ENCODE peak calls at places on chromosomes 16 and 17, in six cellular contexts. V is adrenal gland, D is IMR-90, R is endothelial cell of umbilical vein, K is suprapubic skin, G is heart left ventricle. E is an unnamed sample.

GRCh38 chr17:7403043-7403901 is 625 bp downstream of the TMEM256 start:
- DNase-seq in V (no peak), D (no peak), R (no peak), K (peak; percentile 87), G (peak; percentile 76), E (peak; percentile 83)

GRCh38 chr17:19371259-19372003 is 6.9 kb upstream of the MAPK7 start:
- DNase-seq in V (peak; percentile 13), D (no peak), R (no peak), K (peak; percentile 57), G (no peak), E (no peak)

GRCh38 chr17:17726721-17727060 is 45.4 kb downstream of the RAI1 start:
- DNase-seq in V (no peak), D (no peak), R (no peak), K (no peak), G (no peak), E (no peak)

GRCh38 chr16:86669937-86670772 is 91.8 kb downstream of the FOXL1 start:
- DNase-seq in V (no peak), D (peak; percentile 61), R (no peak), K (no peak), G (peak; percentile 46), E (no peak)

GRCh38 chr17:81292450-81292849 is 2.7 kb downstream of the SLC38A10 start:
- DNase-seq in V (no peak), D (no peak), R (no peak), K (no peak), G (no peak), E (no peak)

GRCh38 chr17:60652484-60653247 is 25.0 kb upstream of the BCAS3 start:
- DNase-seq in V (no peak), D (no peak), R (no peak), K (no peak), G (no peak), E (no peak)

GRCh38 chr17:41519501-41520224 is 973 bp upstream of the KRT15 start:
- DNase-seq in V (no peak), D (no peak), R (no peak), K (no peak), G (no peak), E (no peak)

GRCh38 chr17:36183001-36183810 is 6.8 kb upstream of the TBC1D3B start:
- DNase-seq in V (peak; percentile 39), D (peak; percentile 54), R (no peak), K (no peak), G (peak; percentile 72), E (peak; percentile 79)

GRCh38 chr16:27973678-27974077 is 89.8 kb downstream of the GSG1L start:
- DNase-seq in V (no peak), D (no peak), R (no peak), K (no peak), G (no peak), E (no peak)

GRCh38 chr17:31568140-31568938 is 176.9 kb downstream of the RAB11FIP4 start:
- DNase-seq in V (no peak), D (no peak), R (no peak), K (no peak), G (no peak), E (peak; percentile 88)

GRCh38 chr17:7380321-7380720 is 568 bp upstream of the TNK1 start:
- DNase-seq in V (peak; percentile 68), D (peak; percentile 47), R (no peak), K (no peak), G (peak; percentile 76), E (peak; percentile 65)

GRCh38 chr16:57131351-57131970 is 39.1 kb downstream of the CPNE2 start:
- DNase-seq in V (no peak), D (no peak), R (no peak), K (no peak), G (no peak), E (no peak)

GRCh38 chr17:64777413-64778101 is 115.5 kb upstream of the SMURF2 start:
- DNase-seq in V (peak; percentile 53), D (no peak), R (no peak), K (peak; percentile 80), G (no peak), E (no peak)

GRCh38 chr17:17749025-17749772 is 67.9 kb downstream of the RAI1 start:
- DNase-seq in V (no peak), D (no peak), R (no peak), K (no peak), G (peak; percentile 50), E (no peak)

GRCh38 chr16:22623351-22623781 is 112.7 kb downstream of the NPIPB5 start:
- DNase-seq in V (no peak), D (no peak), R (no peak), K (no peak), G (no peak), E (no peak)

GRCh38 chr16:17467923-17468540 is 2.7 kb downstream of the XYLT1 start:
- DNase-seq in V (peak; percentile 79), D (peak; percentile 69), R (no peak), K (peak; percentile 16), G (peak; percentile 51), E (peak; percentile 64)

GRCh38 chr17:27878776-27879562 is 14.2 kb downstream of the LYRM9 start:
- DNase-seq in V (no peak), D (no peak), R (no peak), K (no peak), G (no peak), E (no peak)

GRCh38 chr16:52837251-52837650 is 215.4 kb downstream of the CHD9NB start:
- DNase-seq in V (no peak), D (peak; percentile 6), R (no peak), K (no peak), G (no peak), E (no peak)

GRCh38 chr17:27996157-27997043 is 46.1 kb upstream of the NLK start:
- DNase-seq in V (no peak), D (no peak), R (no peak), K (no peak), G (no peak), E (no peak)

GRCh38 chr17:50177476-50177875 is 11.7 kb downstream of the SGCA start:
- DNase-seq in V (no peak), D (no peak), R (no peak), K (no peak), G (no peak), E (no peak)

GRCh38 chr16:58515125-58515870 is at the start of gene SETD6:
- DNase-seq in V (peak; percentile 94), D (peak; percentile 84), R (peak; percentile 90), K (peak; percentile 95), G (peak; percentile 90), E (peak; percentile 90)

GRCh38 chr16:1645914-1646525 is 32.1 kb upstream of the JPT2 start:
- DNase-seq in V (no peak), D (peak; percentile 47), R (no peak), K (no peak), G (no peak), E (no peak)

GRCh38 chr16:26344976-26345375 is 653.2 kb downstream of the HS3ST4 start:
- DNase-seq in V (no peak), D (no peak), R (no peak), K (no peak), G (no peak), E (no peak)

GRCh38 chr16:68564367-68564985 is 25.4 kb downstream of the ZFP90 start:
- DNase-seq in V (no peak), D (peak; percentile 8), R (no peak), K (no peak), G (no peak), E (no peak)
- H3K9me3 ChIP-seq in V (peaks cover 55% of the 10 kb centered on the region), D (peaks cover 89% of the 10 kb centered on the region), R (peaks cover 60% of the 10 kb centered on the region), K (peaks cover 61% of the 10 kb centered on the region), G (peaks cover 100% of the 10 kb centered on the region), E (no peaks in the 10 kb centered on the region)

GRCh38 chr17:59401274-59401673 is 69.8 kb downstream of the YPEL2 start:
- DNase-seq in V (no peak), D (no peak), R (no peak), K (no peak), G (no peak), E (no peak)
- TF ChIP-seq POLR2A in V (no peak), D (no peak), R (no peak), K (no peak), G (no peak), E (no peak)

GRCh38 chr16:3479654-3480216 is 15.6 kb downstream of the C16orf90 start:
- DNase-seq in V (no peak), D (no peak), R (no peak), K (no peak), G (no peak), E (no peak)

GRCh38 chr16:3481696-3482658 is 13.3 kb downstream of the C16orf90 start:
- DNase-seq in V (no peak), D (no peak), R (no peak), K (no peak), G (no peak), E (no peak)

GRCh38 chr16:3482659-3483241 is 12.5 kb downstream of the C16orf90 start:
- DNase-seq in V (no peak), D (no peak), R (no peak), K (no peak), G (no peak), E (no peak)

GRCh38 chr16:3478242-3478925 is 16.9 kb downstream of the C16orf90 start:
- DNase-seq in V (no peak), D (no peak), R (no peak), K (no peak), G (no peak), E (no peak)

DNA sequence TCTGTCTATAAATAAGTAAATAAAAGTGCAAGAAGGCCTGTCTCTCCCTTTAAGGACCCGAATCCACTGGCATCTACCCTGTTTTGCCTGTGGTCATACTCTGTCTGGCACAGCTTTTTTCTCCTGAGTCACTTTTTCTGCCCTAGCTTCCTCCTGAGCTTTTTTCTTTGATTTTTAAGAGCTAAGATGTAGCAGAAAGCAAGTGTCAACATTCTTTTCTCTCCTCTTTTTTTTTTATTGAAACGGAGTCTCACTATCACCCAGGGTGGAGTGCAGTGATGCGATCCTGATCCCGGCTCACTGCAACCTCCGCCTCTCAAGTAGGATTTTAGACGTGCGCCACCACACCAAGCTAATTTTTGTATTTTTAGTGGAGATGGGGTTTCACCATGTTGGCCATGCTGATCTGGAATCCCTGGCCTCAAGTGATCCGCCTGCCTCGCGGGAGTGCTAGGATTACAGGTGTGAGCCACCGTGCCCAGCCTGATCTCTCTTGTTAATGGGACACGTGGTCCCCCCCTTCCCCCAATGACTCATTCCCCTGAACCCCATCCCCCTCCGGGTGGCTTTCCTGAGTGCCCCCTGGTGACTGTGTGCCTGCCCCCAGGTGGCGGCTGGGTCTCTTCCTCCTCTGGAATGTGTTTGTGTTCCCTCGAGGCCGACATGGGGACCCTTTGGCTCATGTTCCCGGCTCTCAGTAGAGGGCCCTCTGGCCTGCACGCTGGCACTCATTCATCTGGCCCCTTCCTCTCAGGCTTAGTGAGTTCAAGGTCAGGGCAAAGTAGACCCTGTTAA is 14.2 kb downstream of the C16orf90 start:
- DNase-seq in V (no peak), D (no peak), R (peak; percentile 9), K (no peak), G (no peak), E (no peak)
- H3K4me3 ChIP-seq in V (no peak overlapping the region), D (no peak overlapping the region), R (no peak overlapping the region), K (no peak overlapping the region), G (no peak overlapping the region), E (no peak overlapping the region)

GRCh38 chr17:8718001-8718563 is 26.6 kb downstream of the CCDC42 start:
- DNase-seq in V (no peak), D (no peak), R (no peak), K (no peak), G (no peak), E (no peak)

GRCh38 chr17:8724451-8724850 is 20.2 kb downstream of the CCDC42 start:
- DNase-seq in V (no peak), D (no peak), R (no peak), K (no peak), G (no peak), E (peak; percentile 41)

GRCh38 chr17:8719291-8720246 is 25.1 kb downstream of the CCDC42 start:
- DNase-seq in V (no peak), D (no peak), R (no peak), K (no peak), G (no peak), E (no peak)

GRCh38 chr17:8725881-8726280 is 18.8 kb downstream of the CCDC42 start:
- DNase-seq in V (no peak), D (no peak), R (no peak), K (peak; percentile 62), G (no peak), E (no peak)

GRCh38 chr17:8720596-8720995 is 24.0 kb downstream of the CCDC42 start:
- DNase-seq in V (no peak), D (no peak), R (no peak), K (no peak), G (no peak), E (no peak)
- H3K9me3 ChIP-seq in V (no peaks in the 10 kb centered on the region), D (no peaks in the 10 kb centered on the region), R (no peaks in the 10 kb centered on the region), K (no peaks in the 10 kb centered on the region), G (no peaks in the 10 kb centered on the region), E (no peaks in the 10 kb centered on the region)